ENCODE peak calls at places on chromosomes 4 and X, in seven cellular contexts. A is stomach; N is CD4-positive, CD25-positive, alpha-beta regulatory T cell; I is GM23248; T is sigmoid colon; S is left lung; J is A549. U is an unnamed sample.

GRCh38 chr4:17762705-17763104 is 18.7 kb downstream of the FAM184B start:
- DNase-seq in I (peak; percentile 59), A (no peak), T (no peak), J (no peak), N (no peak), S (no peak), U (no peak)

GRCh38 chr4:116561717-116562116 is 523.7 kb downstream of the TRAM1L1 start:
- DNase-seq in S (no peak), I (no peak), J (no peak), N (no peak), A (no peak), T (no peak), U (no peak)

GRCh38 chr4:36208884-36209473 is 35.3 kb downstream of the ARAP2 start:
- DNase-seq in T (no peak), I (no peak), J (no peak), N (no peak), S (no peak), A (no peak), U (no peak)

GRCh38 chr4:144872508-144873293 is 225.3 kb downstream of the ANAPC10 start:
- DNase-seq in J (no peak), S (no peak), I (no peak), N (no peak), T (no peak), A (no peak), U (no peak)

GRCh38 chr4:169209388-169209883 is 61.3 kb downstream of the SH3RF1 start:
- DNase-seq in J (no peak), N (no peak), I (no peak), T (no peak), A (no peak), S (no peak), U (no peak)

GRCh38 chrX:103254921-103255455 is at the start of gene TCEAL8:
- DNase-seq in T (peak; percentile 93), S (peak; percentile 87), I (peak; percentile 85), N (peak; percentile 51), J (peak; percentile 58), A (peak; percentile 79), U (peak; percentile 48)

GRCh38 chr4:6891436-6892170 is 18.0 kb upstream of the TBC1D14 start:
- DNase-seq in A (peak; percentile 24), S (peak; percentile 31), T (no peak), I (peak; percentile 19), J (no peak), N (no peak), U (no peak)

GRCh38 chrX:21174439-21174838 is 199.8 kb upstream of the CNKSR2 start:
- DNase-seq in N (no peak), A (no peak), I (no peak), T (no peak), J (no peak), S (no peak), U (no peak)

GRCh38 chr4:5863461-5864113 is 29.3 kb downstream of the CRMP1 start:
- DNase-seq in J (peak; percentile 30), S (no peak), A (no peak), I (peak; percentile 93), T (no peak), N (no peak), U (no peak)

GRCh38 chrX:10077425-10078188 is 79.2 kb upstream of the CLCN4 start:
- DNase-seq in J (no peak), N (no peak), I (peak; percentile 71), S (no peak), T (no peak), A (no peak), U (no peak)

GRCh38 chr4:111943796-111944203 is 201.5 kb upstream of the FAM241A start:
- DNase-seq in A (peak; percentile 48), N (no peak), S (peak; percentile 33), I (peak; percentile 73), J (peak; percentile 23), T (no peak), U (peak; percentile 33)

GRCh38 chr4:2535386-2536192 is 858 bp upstream of the FAM193A start:
- DNase-seq in I (peak; percentile 88), S (peak; percentile 69), N (peak; percentile 42), A (peak; percentile 35), J (no peak), T (peak; percentile 80), U (no peak)

GRCh38 chr4:119204898-119205297 is 7.6 kb upstream of the USP53 start:
- DNase-seq in I (no peak), A (no peak), J (no peak), S (no peak), T (no peak), N (no peak), U (no peak)

GRCh38 chrX:154600962-154601374 is 16.0 kb downstream of the CTAG1A start:
- DNase-seq in J (no peak), T (no peak), A (no peak), S (peak; percentile 19), N (no peak), I (peak; percentile 44), U (no peak)

GRCh38 chr4:95835672-95836071 is 4.2 kb upstream of the PDHA2 start:
- DNase-seq in A (no peak), J (no peak), N (no peak), S (no peak), T (no peak), I (no peak), U (peak; percentile 43)

GRCh38 chr4:130210871-130211270 is 1114.9 kb downstream of the C4orf33 start:
- DNase-seq in T (no peak), S (no peak), J (no peak), A (no peak), N (no peak), I (peak; percentile 21), U (no peak)

DNA sequence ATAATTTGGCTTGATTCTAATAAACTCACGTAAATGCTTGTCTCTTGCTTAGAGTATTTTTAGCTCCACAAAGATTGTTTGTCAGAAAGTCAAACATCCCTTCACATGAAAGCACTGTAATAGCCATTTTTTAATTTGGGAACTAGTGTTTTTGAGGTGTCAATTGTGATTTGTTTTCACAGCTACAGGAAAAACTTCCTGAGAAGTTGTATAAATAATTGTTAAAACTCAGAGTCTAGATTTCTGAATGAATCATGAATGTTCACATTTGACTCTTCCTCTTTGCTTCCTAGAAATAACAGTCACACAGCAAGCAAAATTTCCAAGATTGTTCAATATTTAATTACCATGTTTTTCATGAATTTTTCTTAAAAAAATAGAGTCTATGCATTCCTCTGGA is 156.9 kb upstream of the SLC7A11 start:
- DNase-seq in N (no peak), T (no peak), J (no peak), A (no peak), I (no peak), S (no peak), U (no peak)
- H3K27ac ChIP-seq in N (no peak overlapping the region), T (no peak overlapping the region), J (no peak overlapping the region), A (no peak overlapping the region), I (no peak overlapping the region), S (no peak overlapping the region), U (no peak overlapping the region)

GRCh38 chrX:120462370-120462769 is 6.7 kb downstream of the LAMP2 start:
- DNase-seq in S (no peak), I (no peak), N (no peak), A (no peak), J (no peak), T (no peak), U (no peak)
- H3K27ac ChIP-seq in S (peak overlapping the region; percentile 48), I (no peak overlapping the region), N (no peak overlapping the region), A (no peak overlapping the region), J (no peak overlapping the region), T (no peak overlapping the region), U (no peak overlapping the region)

GRCh38 chrX:27435031-27435430 is 28.1 kb downstream of the PPP4R3C start:
- DNase-seq in T (no peak), N (no peak), I (no peak), A (no peak), J (no peak), S (no peak), U (no peak)

GRCh38 chrX:27444093-27444908 is 18.8 kb downstream of the PPP4R3C start:
- DNase-seq in J (no peak), A (no peak), N (no peak), T (no peak), I (no peak), S (no peak), U (no peak)

GRCh38 chrX:27439771-27440170 is 23.4 kb downstream of the PPP4R3C start:
- DNase-seq in T (no peak), J (no peak), I (no peak), N (no peak), S (no peak), A (no peak), U (no peak)

GRCh38 chrX:27438937-27439336 is 24.2 kb downstream of the PPP4R3C start:
- DNase-seq in I (no peak), A (no peak), S (no peak), N (no peak), T (no peak), J (no peak), U (no peak)
- H3K27ac ChIP-seq in I (no peak overlapping the region), A (no peak overlapping the region), S (no peak overlapping the region), N (no peak overlapping the region), T (no peak overlapping the region), J (no peak overlapping the region), U (no peak overlapping the region)

GRCh38 chr4:76200771-76201224 is 12.8 kb downstream of the SCARB2 start:
- DNase-seq in I (no peak), T (no peak), J (no peak), S (peak; percentile 52), N (no peak), A (no peak), U (no peak)
- H3K27ac ChIP-seq in I (no peak overlapping the region), T (peak overlapping the region; percentile 84), J (no peak overlapping the region), S (peak overlapping the region; percentile 79), N (no peak overlapping the region), A (peak overlapping the region; percentile 81), U (no peak overlapping the region)

DNA sequence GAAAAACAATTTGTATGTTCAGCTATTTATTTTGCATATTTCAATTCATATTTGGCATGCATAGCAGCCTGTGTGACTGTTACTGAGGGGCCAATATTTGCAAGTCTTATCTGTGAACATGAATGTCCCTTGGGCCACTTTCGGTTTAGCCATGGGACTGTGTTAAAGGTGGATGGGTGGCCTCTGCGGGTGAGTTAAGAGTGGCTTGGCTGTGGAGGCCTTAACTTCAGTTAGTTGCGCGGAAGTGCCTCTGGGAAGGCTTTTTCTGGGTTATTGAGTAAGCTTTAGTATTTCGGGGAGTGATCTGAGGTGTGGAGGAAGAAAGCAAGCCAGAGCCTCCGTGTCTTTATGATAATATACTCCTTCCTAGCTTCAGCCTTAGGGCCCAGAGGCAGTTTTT is 443.5 kb upstream of the FAT1 start:
- DNase-seq in I (no peak), N (no peak), S (no peak), J (no peak), T (no peak), A (peak; percentile 59), U (no peak)
- H3K27ac ChIP-seq in I (no peak overlapping the region), N (no peak overlapping the region), S (no peak overlapping the region), J (no peak overlapping the region), T (no peak overlapping the region), A (no peak overlapping the region), U (no peak overlapping the region)

GRCh38 chrX:68355629-68355920 is 77.7 kb downstream of the OPHN1 start:
- DNase-seq in A (peak; percentile 35), S (peak; percentile 35), J (no peak), N (no peak), I (no peak), T (no peak), U (no peak)
- H3K27ac ChIP-seq in A (no peak overlapping the region), S (no peak overlapping the region), J (peak overlapping the region; percentile 61), N (no peak overlapping the region), I (no peak overlapping the region), T (no peak overlapping the region), U (no peak overlapping the region)

GRCh38 chr4:48641401-48641800 is 138.7 kb downstream of the FRYL start:
- DNase-seq in I (no peak), N (no peak), S (no peak), J (no peak), T (no peak), A (no peak), U (no peak)
- H3K27ac ChIP-seq in I (no peak overlapping the region), N (no peak overlapping the region), S (no peak overlapping the region), J (no peak overlapping the region), T (no peak overlapping the region), A (no peak overlapping the region), U (no peak overlapping the region)

U was measured in iPS DF 6.9.